ENCODE peak calls at places on chromosome 12, in nine cellular contexts. K is stomach; Z is hippocampal formation; B is stimulated activated CD4-positive, alpha-beta T cell treated with anti-CD3 and anti-CD28 coated beads, TNF-alpha, amount 100 ng/mL, for 1 hour; P is HT1080; U is pons; A is tibial nerve; L is stromal cell of bone marrow; E is activated naive CD4-positive, alpha-beta T cell treated with anti-CD3 and anti-CD28 coated beads, Interleukin-2, amount 50 U/mL, for 72 hours. O is an unnamed sample.

GRCh38 chr12:22275847-22276246 is 58.7 kb downstream of the ST8SIA1 start:
- DNase-seq in B (no peak), U (peak), E (no peak), K (peak), A (peak), L (peak), P (peak), Z (no peak), O (peak)

GRCh38 chr12:10363922-10364838 is 25.7 kb downstream of the KLRK1 start:
- DNase-seq in K (peak), B (no peak), Z (peak), E (peak), U (peak), P (peak), L (no peak), A (no peak), O (peak)

GRCh38 chr12:124914392-124915248 is at the start of gene UBC:
- DNase-seq in K (peak), U (peak), A (peak), B (peak), Z (no peak), P (peak), E (peak), L (peak), O (peak)

GRCh38 chr12:131682511-131682895 is 28.4 kb upstream of the SFSWAP start:
- DNase-seq in K (no peak), U (no peak), P (no peak), L (no peak), B (no peak), Z (no peak), A (no peak), E (no peak), O (no peak)

GRCh38 chr12:51533799-51534198 is 57.2 kb upstream of the SCN8A start:
- DNase-seq in A (no peak), L (peak), E (no peak), K (no peak), Z (no peak), U (no peak), B (no peak), P (peak), O (peak)

GRCh38 chr12:78473136-78473535 is 391.4 kb upstream of the SYT1 start:
- DNase-seq in A (no peak), P (peak), U (no peak), K (no peak), Z (no peak), B (no peak), L (peak), E (no peak), O (peak)

GRCh38 chr12:111056618-111057521 is 136.5 kb upstream of the MYL2 start:
- DNase-seq in L (no peak), U (no peak), P (peak), E (peak), Z (no peak), B (peak), A (no peak), K (no peak), O (no peak)

GRCh38 chr12:117527480-117527857 is 166.0 kb upstream of the NOS1 start:
- DNase-seq in K (no peak), Z (no peak), P (no peak), A (no peak), E (no peak), B (no peak), U (no peak), L (no peak), O (no peak)

GRCh38 chr12:54038760-54039414 is 6.0 kb downstream of the HOXC5 start:
- DNase-seq in K (peak), Z (no peak), B (no peak), E (no peak), U (no peak), P (no peak), A (peak), L (no peak), O (no peak)

GRCh38 chr12:79935624-79936040 is 735 bp upstream of the PPP1R12A start:
- DNase-seq in Z (no peak), U (peak), K (no peak), A (no peak), P (no peak), L (peak), B (no peak), E (no peak), O (peak)

GRCh38 chr12:72133497-72134055 is 138.6 kb upstream of the TRHDE start:
- DNase-seq in A (no peak), K (no peak), B (no peak), E (no peak), Z (no peak), P (peak), U (no peak), L (no peak), O (no peak)

GRCh38 chr12:95976416-95976832 is 19.7 kb downstream of the HAL start:
- DNase-seq in E (no peak), L (no peak), Z (no peak), B (no peak), U (no peak), P (peak), A (no peak), K (no peak), O (peak)

GRCh38 chr12:47920913-47921312 is 16.1 kb upstream of the VDR start:
- DNase-seq in K (no peak), E (no peak), A (no peak), P (no peak), B (no peak), U (no peak), L (no peak), Z (no peak), O (no peak)